ENCODE peak calls at places on chromosomes 6 and 20, in seven cellular contexts. B is transverse colon; N is CD4-positive, alpha-beta memory T cell; Y is AG09309; U is tibial artery; R is lung; T is skeletal muscle cell. A is an unnamed sample.

GRCh38 chr6:118324081-118324480 is 224.0 kb upstream of the PLN start:
- DNase-seq in B (no peak), N (no peak), Y (no peak), U (no peak), R (peak), T (no peak), A (no peak)

GRCh38 chr6:4848382-4849068 is 72.3 kb downstream of the CDYL start:
- DNase-seq in B (peak), N (no peak), Y (no peak), U (no peak), R (no peak), T (no peak), A (peak)

GRCh38 chr20:34473262-34473883 is 42.8 kb upstream of the DYNLRB1 start:
- DNase-seq in B (peak), N (peak), Y (peak), U (no peak), R (no peak), T (peak), A (peak)

GRCh38 chr20:43431120-43431519 is 26.6 kb upstream of the SRSF6 start:
- DNase-seq in B (no peak), N (no peak), Y (no peak), U (no peak), R (no peak), T (no peak), A (no peak)

GRCh38 chr6:90098025-90098474 is 198.6 kb downstream of the BACH2 start:
- DNase-seq in B (peak), N (no peak), Y (peak), U (peak), R (peak), T (peak), A (no peak)

GRCh38 chr6:129709451-129709908 is 497 bp downstream of the ARHGAP18 start:
- DNase-seq in B (no peak), N (no peak), Y (no peak), U (peak), R (peak), T (peak), A (no peak)

GRCh38 chr20:14445310-14445709 is 107.9 kb upstream of the FLRT3 start:
- DNase-seq in B (no peak), N (no peak), Y (no peak), U (no peak), R (no peak), T (peak), A (no peak)

GRCh38 chr6:13117561-13117960 is 210.8 kb downstream of the TBC1D7 start:
- DNase-seq in B (no peak), N (no peak), Y (no peak), U (no peak), R (no peak), T (no peak), A (no peak)

GRCh38 chr6:110358536-110359148 is 493 bp upstream of the METTL24 start:
- DNase-seq in B (no peak), N (no peak), Y (no peak), U (no peak), R (no peak), T (no peak), A (no peak)

GRCh38 chr6:158058156-158058723 is 76.6 kb downstream of the SYNJ2 start:
- DNase-seq in B (no peak), N (no peak), Y (no peak), U (no peak), R (no peak), T (no peak), A (no peak)

GRCh38 chr6:137832110-137832509 is 34.9 kb upstream of the TNFAIP3 start:
- DNase-seq in B (no peak), N (no peak), Y (no peak), U (no peak), R (no peak), T (peak), A (no peak)

GRCh38 chr6:13308332-13308731 is 20.0 kb downstream of the TBC1D7 start:
- DNase-seq in B (no peak), N (no peak), Y (no peak), U (no peak), R (no peak), T (no peak), A (no peak)

GRCh38 chr20:48131581-48131980 is 346.3 kb upstream of the SULF2 start:
- DNase-seq in B (no peak), N (no peak), Y (no peak), U (no peak), R (no peak), T (no peak), A (no peak)

GRCh38 chr6:159121387-159121955 is 47.7 kb upstream of the FNDC1 start:
- DNase-seq in B (no peak), N (no peak), Y (no peak), U (no peak), R (no peak), T (no peak), A (no peak)

GRCh38 chr6:133764011-133764812 is 124.7 kb upstream of the TCF21 start:
- DNase-seq in B (no peak), N (no peak), Y (no peak), U (no peak), R (no peak), T (peak), A (no peak)

GRCh38 chr20:23178806-23179205 is 92.7 kb upstream of the CD93 start:
- DNase-seq in B (no peak), N (no peak), Y (no peak), U (no peak), R (no peak), T (no peak), A (no peak)

GRCh38 chr6:39389372-39389767 is 66.9 kb upstream of the KCNK16 start:
- DNase-seq in B (no peak), N (no peak), Y (no peak), U (no peak), R (no peak), T (no peak), A (no peak)

GRCh38 chr6:7268362-7269310 is 44.4 kb downstream of the SSR1 start:
- DNase-seq in B (no peak), N (no peak), Y (no peak), U (peak), R (no peak), T (no peak), A (no peak)

GRCh38 chr6:38209291-38209865 is 389.9 kb downstream of the ZFAND3 start:
- DNase-seq in B (no peak), N (no peak), Y (no peak), U (no peak), R (no peak), T (no peak), A (peak)

GRCh38 chr6:43455034-43455747 is at the start of gene DLK2:
- DNase-seq in B (peak), N (peak), Y (no peak), U (no peak), R (no peak), T (no peak), A (peak)

GRCh38 chr6:111710439-111710838 is 104.8 kb upstream of the TRAF3IP2 start:
- DNase-seq in B (no peak), N (no peak), Y (no peak), U (no peak), R (no peak), T (no peak), A (no peak)

GRCh38 chr6:158072083-158072721 is 90.5 kb downstream of the SYNJ2 start:
- DNase-seq in B (peak), N (peak), Y (no peak), U (peak), R (peak), T (no peak), A (peak)

GRCh38 chr6:35050988-35051330 is 90.2 kb downstream of the TCP11 start:
- DNase-seq in B (no peak), N (no peak), Y (no peak), U (peak), R (no peak), T (no peak), A (no peak)

GRCh38 chr6:146860583-146860982 is 261.8 kb downstream of the ADGB start:
- DNase-seq in B (no peak), N (no peak), Y (no peak), U (no peak), R (no peak), T (no peak), A (no peak)

GRCh38 chr6:140441256-140441655 is 1066.8 kb upstream of the CITED2 start:
- DNase-seq in B (peak), N (no peak), Y (no peak), U (peak), R (peak), T (no peak), A (peak)

GRCh38 chr6:157198425-157199279 is 124.7 kb downstream of the TMEM242 start:
- DNase-seq in B (peak), N (no peak), Y (no peak), U (peak), R (peak), T (no peak), A (no peak)

GRCh38 chr6:87308970-87309369 is 13.4 kb upstream of the SMIM8 start:
- DNase-seq in B (no peak), N (no peak), Y (no peak), U (no peak), R (no peak), T (no peak), A (no peak)

GRCh38 chr6:72913797-72914196 is 291.9 kb downstream of the KCNQ5 start:
- DNase-seq in B (no peak), N (no peak), Y (no peak), U (no peak), R (no peak), T (no peak), A (no peak)

GRCh38 chr6:16318953-16319720 is 80.8 kb downstream of the GMPR start:
- DNase-seq in B (no peak), N (no peak), Y (no peak), U (no peak), R (no peak), T (no peak), A (no peak)

GRCh38 chr6:16321341-16321710 is 82.9 kb downstream of the GMPR start:
- DNase-seq in B (no peak), N (no peak), Y (no peak), U (no peak), R (no peak), T (no peak), A (no peak)

GRCh38 chr6:16321826-16322225 is 83.4 kb downstream of the GMPR start:
- DNase-seq in B (no peak), N (no peak), Y (no peak), U (no peak), R (no peak), T (no peak), A (no peak)

GRCh38 chr6:16319813-16320532 is 81.6 kb downstream of the GMPR start:
- DNase-seq in B (peak), N (peak), Y (no peak), U (peak), R (peak), T (peak), A (peak)

DNA sequence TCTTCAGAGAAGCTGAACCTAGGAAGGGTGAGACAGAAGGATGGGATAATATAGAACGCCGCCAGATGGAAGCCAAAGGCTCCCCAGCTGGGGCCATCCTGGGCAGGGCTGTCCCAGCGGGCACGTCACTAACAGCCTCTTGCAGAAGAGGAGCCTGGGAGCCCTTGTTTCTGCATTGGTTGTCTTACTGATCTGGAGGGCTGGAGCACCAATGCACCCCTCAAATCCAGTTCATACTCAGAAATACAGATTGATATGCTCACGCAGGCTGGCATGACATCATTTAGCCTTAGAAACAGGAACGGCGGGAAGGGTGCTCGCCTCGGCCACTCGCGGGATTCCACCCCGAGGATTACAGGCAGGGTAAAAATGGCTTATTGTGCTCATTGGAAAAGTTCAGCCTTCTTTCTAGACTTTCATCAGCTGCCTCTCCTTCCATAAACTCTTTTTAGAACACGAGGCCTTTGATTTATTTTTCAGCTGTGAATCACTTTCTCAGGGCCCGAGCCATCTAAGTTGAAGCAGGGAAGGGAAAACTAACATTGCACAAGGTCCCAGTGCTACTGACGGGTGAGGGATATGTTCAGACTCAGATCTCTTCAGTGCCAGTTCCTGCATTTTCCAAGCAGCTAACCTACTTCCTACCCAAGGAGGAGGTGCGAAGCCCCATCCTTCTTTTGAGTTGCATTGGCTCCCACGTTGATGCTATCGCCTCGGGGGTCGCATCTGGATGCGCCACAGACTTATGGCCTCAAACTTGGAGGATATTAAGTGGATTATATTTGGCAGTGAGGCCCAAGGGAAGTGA is 82.3 kb downstream of the GMPR start:
- DNase-seq in B (no peak), N (no peak), Y (no peak), U (peak), R (no peak), T (peak), A (no peak)
- H3K4me3 ChIP-seq in B (peak), N (peak), Y (no peak), U (peak), R (no peak), T (no peak), A (no peak)

DNA sequence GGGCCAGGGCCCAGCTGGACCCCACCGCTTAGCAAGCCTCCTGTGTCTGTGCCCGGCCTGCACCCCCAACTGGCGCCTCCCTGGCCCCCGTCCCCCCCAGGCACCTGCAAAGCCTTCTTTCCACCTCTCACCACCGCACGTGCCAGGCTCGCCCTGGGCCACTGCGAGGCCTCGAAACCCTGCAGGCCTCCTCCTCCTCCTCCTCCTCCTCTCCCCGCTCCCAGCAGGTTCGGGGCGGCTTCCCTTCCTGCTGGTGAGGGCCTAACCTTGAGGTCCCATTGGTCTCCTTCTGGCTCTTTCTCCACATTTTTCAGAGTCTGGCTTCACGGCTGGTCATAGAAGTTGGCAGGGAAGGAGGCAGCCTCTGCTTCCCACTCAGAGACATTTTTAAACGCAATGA is 76.8 kb upstream of the GATA5 start:
- DNase-seq in B (no peak), N (no peak), Y (no peak), U (no peak), R (no peak), T (no peak), A (no peak)
- H3K4me3 ChIP-seq in B (no peak), N (no peak), Y (no peak), U (no peak), R (no peak), T (peak), A (no peak)

DNA sequence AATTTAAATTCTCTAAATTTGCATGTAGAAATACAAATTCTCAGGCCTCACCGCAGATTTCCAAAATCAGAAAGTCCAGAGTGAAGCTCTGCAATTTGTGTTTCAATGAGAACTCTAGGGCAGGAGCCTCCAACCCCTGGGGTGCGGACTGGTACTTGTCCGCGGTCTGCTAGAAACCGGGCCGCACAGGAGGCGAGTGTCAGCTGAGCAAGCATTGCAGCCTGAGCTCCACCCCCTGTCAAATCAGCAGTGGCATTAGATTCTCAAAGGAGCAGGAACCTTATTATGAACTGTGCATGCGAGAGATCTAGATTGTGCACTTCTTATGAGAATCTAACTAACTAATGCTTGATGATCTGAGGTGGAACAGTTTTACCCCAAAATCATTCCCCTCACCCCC is 203.0 kb upstream of the PCSK2 start:
- DNase-seq in B (no peak), N (no peak), Y (no peak), U (no peak), R (peak), T (no peak), A (no peak)
- H3K4me3 ChIP-seq in B (no peak), N (no peak), Y (no peak), U (no peak), R (no peak), T (no peak), A (no peak)

GRCh38 chr6:104955927-104956662 is 812 bp upstream of the LIN28B start:
- DNase-seq in B (no peak), N (no peak), Y (no peak), U (no peak), R (no peak), T (no peak), A (no peak)

GRCh38 chr6:104957301-104958177 is 632 bp downstream of the LIN28B start:
- DNase-seq in B (no peak), N (no peak), Y (no peak), U (no peak), R (no peak), T (no peak), A (no peak)

GRCh38 chr6:104958178-104958520 is 1.2 kb downstream of the LIN28B start:
- DNase-seq in B (no peak), N (no peak), Y (no peak), U (no peak), R (no peak), T (no peak), A (no peak)

GRCh38 chr6:104955491-104955890 is 1.4 kb upstream of the LIN28B start:
- DNase-seq in B (no peak), N (no peak), Y (no peak), U (no peak), R (no peak), T (no peak), A (no peak)

DNA sequence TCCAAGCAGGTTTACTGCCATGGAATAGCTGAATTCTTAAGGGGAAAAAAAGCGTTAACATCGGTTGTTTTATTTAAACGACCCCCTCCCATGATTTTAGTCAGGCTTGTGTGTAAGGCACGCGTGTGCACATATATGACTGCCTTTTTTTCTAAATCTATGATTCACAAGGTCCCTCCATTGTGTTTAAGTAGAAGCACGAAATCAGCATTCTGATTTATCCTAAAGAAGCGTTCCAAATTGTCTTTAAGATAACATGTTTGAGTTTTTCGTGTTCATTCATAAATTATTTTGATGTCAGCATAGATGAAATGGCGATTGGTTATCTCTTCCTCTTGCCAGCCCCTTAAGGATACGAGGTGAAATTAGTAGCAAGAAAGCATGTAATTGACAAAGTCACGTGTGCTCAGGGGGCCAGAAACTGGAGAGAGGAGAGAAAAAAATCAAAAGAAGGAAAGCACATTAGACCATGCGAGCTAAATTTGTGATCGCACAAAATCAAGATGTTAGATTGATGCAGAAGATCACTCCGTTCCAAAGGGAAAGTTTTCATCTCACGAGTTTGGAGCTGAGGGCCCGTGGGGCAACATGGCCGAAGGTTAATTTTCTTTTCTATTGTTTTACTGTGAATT is at the start of gene LIN28B:
- DNase-seq in B (no peak), N (no peak), Y (no peak), U (no peak), R (no peak), T (no peak), A (no peak)
- H3K4me3 ChIP-seq in B (no peak), N (no peak), Y (no peak), U (no peak), R (no peak), T (peak), A (no peak)

DNA sequence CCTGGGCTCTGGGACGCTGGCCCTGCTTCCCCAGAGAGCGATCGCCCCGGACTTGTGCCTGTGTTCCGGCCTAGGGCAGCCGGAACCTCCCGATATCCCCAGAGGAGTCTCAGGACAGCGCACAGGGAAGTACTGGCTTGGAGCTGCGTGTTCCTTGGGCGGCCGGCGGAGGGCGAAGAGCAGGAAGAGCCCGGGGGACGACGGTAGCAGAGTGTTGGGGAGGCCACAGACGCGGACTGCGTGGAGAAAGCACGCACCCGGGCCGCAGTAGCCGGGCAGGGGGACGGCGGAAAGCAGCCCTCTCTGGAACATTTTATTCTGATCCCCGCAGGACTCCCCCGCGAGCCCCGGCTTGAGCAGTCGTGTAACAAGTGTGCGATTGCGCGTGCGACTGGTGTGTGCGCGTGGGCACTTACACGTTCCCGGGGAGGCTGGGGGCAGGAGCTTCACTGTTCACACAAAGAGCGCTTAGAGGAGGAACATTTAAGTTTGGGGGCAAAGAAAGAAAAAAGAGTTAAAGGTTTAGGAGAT is 36.1 kb downstream of the NCR2 start:
- DNase-seq in B (peak), N (no peak), Y (peak), U (peak), R (peak), T (peak), A (no peak)
- H3K4me3 ChIP-seq in B (peak), N (peak), Y (peak), U (peak), R (no peak), T (peak), A (no peak)

A was measured in GM12865.